ENCODE peak calls at places on chromosomes 4 and X, in four cellular contexts. R is SW480, F is posterior vena cava, D is heart right ventricle. O is an unnamed sample.

GRCh38 chrX:103918050-103918449 is 44.4 kb upstream of the TMSB15B start:
- DNase-seq in R (peak; percentile 68), F (peak; percentile 77), D (peak; percentile 33), O (peak; percentile 68)

GRCh38 chr4:26083987-26084386 is 170.0 kb downstream of the SMIM20 start:
- DNase-seq in R (peak; percentile 76), F (no peak), D (no peak), O (no peak)

GRCh38 chr4:135354876-135355275 is 1153.3 kb upstream of the PABPC4L start:
- DNase-seq in R (no peak), F (no peak), D (no peak), O (no peak)

GRCh38 chr4:65482410-65482809 is 187.9 kb downstream of the EPHA5 start:
- DNase-seq in R (peak; percentile 5), F (no peak), D (no peak), O (peak; percentile 2)

GRCh38 chr4:164949448-164950118 is 27.9 kb downstream of the TRIM61 start:
- DNase-seq in R (no peak), F (no peak), D (no peak), O (no peak)

GRCh38 chr4:126687655-126688358 is 945.0 kb upstream of the INTU start:
- DNase-seq in R (no peak), F (no peak), D (no peak), O (no peak)

GRCh38 chr4:24244663-24245519 is 339.5 kb downstream of the DHX15 start:
- DNase-seq in R (no peak), F (peak; percentile 83), D (peak; percentile 75), O (no peak)

GRCh38 chr4:1194028-1194900 is 21.9 kb upstream of the SPON2 start:
- DNase-seq in R (no peak), F (peak; percentile 90), D (peak; percentile 76), O (peak; percentile 41)

GRCh38 chrX:124354648-124355047 is 8.3 kb downstream of the SH2D1A start:
- DNase-seq in R (no peak), F (no peak), D (no peak), O (no peak)

GRCh38 chrX:11427082-11428033 is 134.1 kb downstream of the AMELX start:
- DNase-seq in R (no peak), F (peak; percentile 89), D (peak; percentile 34), O (peak; percentile 11)

GRCh38 chr4:157043131-157043530 is 32.8 kb upstream of the GLRB start:
- DNase-seq in R (peak; percentile 1), F (no peak), D (no peak), O (peak; percentile 14)

GRCh38 chrX:10173331-10173900 is 16.6 kb downstream of the CLCN4 start:
- DNase-seq in R (no peak), F (peak; percentile 81), D (peak; percentile 55), O (peak; percentile 85)

GRCh38 chrX:154731881-154732280 is 19.0 kb downstream of the GAB3 start:
- DNase-seq in R (no peak), F (no peak), D (no peak), O (peak; percentile 10)

GRCh38 chr4:114257516-114257915 is 278.1 kb upstream of the ARSJ start:
- DNase-seq in R (no peak), F (no peak), D (no peak), O (no peak)

O was measured in dermis blood vessel endothelial cell.